ENCODE peak calls at places on chromosomes 6 and 20, in six cellular contexts. T is A549; V is heart left ventricle; H is CD8-positive, alpha-beta T cell; B is RWPE1; A is CD4-positive, alpha-beta T cell. M is an unnamed sample.

GRCh38 chr6:119347466-119348307 is 1.9 kb downstream of the MAN1A1 start:
- DNase-seq in B (no peak), V (peak; percentile 52), A (peak; percentile 4), T (no peak), H (no peak), M (no peak)

GRCh38 chr6:100892693-100893092 is 11.6 kb upstream of the ASCC3 start:
- DNase-seq in V (no peak), T (no peak), B (no peak), H (no peak), A (no peak), M (no peak)

GRCh38 chr6:156658596-156659316 is 118.4 kb upstream of the ARID1B start:
- DNase-seq in V (no peak), A (no peak), B (no peak), H (no peak), T (no peak), M (no peak)

GRCh38 chr6:160238234-160238633 is 20.4 kb downstream of the SLC22A2 start:
- DNase-seq in T (no peak), H (no peak), A (no peak), B (no peak), V (no peak), M (peak; percentile 34)

GRCh38 chr6:16432075-16433032 is 194.0 kb downstream of the GMPR start:
- DNase-seq in V (peak; percentile 34), B (no peak), H (no peak), A (no peak), T (no peak), M (no peak)

GRCh38 chr6:48869595-48869994 is 593.5 kb downstream of the MMUT start:
- DNase-seq in A (no peak), B (no peak), T (no peak), H (no peak), V (no peak), M (no peak)

GRCh38 chr6:36178544-36178943 is 18.0 kb upstream of the BRPF3 start:
- DNase-seq in A (no peak), V (no peak), H (no peak), T (no peak), B (no peak), M (no peak)

GRCh38 chr6:4545929-4546328 is 230.3 kb upstream of the CDYL start:
- DNase-seq in V (no peak), H (no peak), B (no peak), A (no peak), T (no peak), M (no peak)

GRCh38 chr6:42831237-42831636 is 48.2 kb upstream of the RPL7L1 start:
- DNase-seq in B (no peak), H (no peak), A (no peak), V (no peak), T (no peak), M (no peak)

GRCh38 chr6:87183687-87184086 is 28.3 kb downstream of the ZNF292 start:
- DNase-seq in V (no peak), T (no peak), B (no peak), A (no peak), H (no peak), M (no peak)

GRCh38 chr6:28862077-28862476 is 61.7 kb downstream of the TRIM27 start:
- DNase-seq in H (no peak), A (no peak), V (no peak), T (no peak), B (no peak), M (no peak)

GRCh38 chr6:96074006-96074405 is 58.2 kb downstream of the FUT9 start:
- DNase-seq in V (no peak), T (no peak), H (no peak), A (no peak), B (no peak), M (no peak)

GRCh38 chr6:113939825-113940224 is 31.1 kb downstream of the HDAC2 start:
- DNase-seq in A (no peak), B (no peak), T (no peak), H (no peak), V (no peak), M (no peak)

GRCh38 chr6:81996414-81996813 is 243.9 kb upstream of the TENT5A start:
- DNase-seq in V (no peak), A (no peak), H (no peak), B (peak; percentile 39), T (no peak), M (no peak)

GRCh38 chr6:36684447-36684812 is 5.9 kb downstream of the CDKN1A start:
- DNase-seq in B (no peak), A (no peak), H (no peak), T (no peak), V (no peak), M (no peak)

GRCh38 chr20:57677323-57677982 is 32.4 kb downstream of the PMEPA1 start:
- DNase-seq in V (no peak), A (no peak), H (no peak), B (no peak), T (no peak), M (no peak)

GRCh38 chr20:51121901-51122412 is 99.0 kb upstream of the KCNG1 start:
- DNase-seq in V (no peak), B (peak; percentile 71), H (no peak), T (peak; percentile 49), A (no peak), M (no peak)

GRCh38 chr6:99145738-99146137 is 198.0 kb upstream of the FBXL4 start:
- DNase-seq in V (no peak), A (no peak), H (no peak), B (no peak), T (no peak), M (no peak)

GRCh38 chr6:125004198-125004597 is 42.0 kb downstream of the RNF217 start:
- DNase-seq in T (no peak), B (no peak), V (peak; percentile 38), A (no peak), H (no peak), M (no peak)

GRCh38 chr20:33689973-33690372 is 3.8 kb upstream of the E2F1 start:
- DNase-seq in H (peak; percentile 55), A (peak; percentile 62), T (no peak), B (no peak), V (no peak), M (no peak)

GRCh38 chr6:7150381-7151064 is 42.8 kb downstream of the RREB1 start:
- DNase-seq in T (no peak), H (no peak), V (no peak), A (no peak), B (no peak), M (no peak)

GRCh38 chr6:148747493-148748160 is 797 bp downstream of the UST start:
- DNase-seq in H (peak; percentile 54), A (peak; percentile 37), V (peak; percentile 36), B (peak; percentile 44), T (peak; percentile 13), M (no peak)

GRCh38 chr20:4509825-4510522 is 211.7 kb upstream of the PRND start:
- DNase-seq in V (no peak), B (no peak), A (no peak), H (no peak), T (no peak), M (no peak)

GRCh38 chr6:98669371-98669770 is 165.0 kb upstream of the POU3F2 start:
- DNase-seq in B (no peak), T (no peak), H (no peak), V (no peak), A (no peak), M (no peak)

GRCh38 chr6:144449911-144450690 is 165.0 kb downstream of the UTRN start:
- DNase-seq in T (no peak), A (no peak), B (no peak), V (peak; percentile 25), H (no peak), M (no peak)

GRCh38 chr20:61942526-61942925 is 123.2 kb downstream of the TAF4 start:
- DNase-seq in H (no peak), B (no peak), T (no peak), V (no peak), A (no peak), M (no peak)

GRCh38 chr6:8481727-8482126 is 46.4 kb upstream of the SLC35B3 start:
- DNase-seq in H (no peak), T (no peak), A (no peak), V (no peak), B (peak; percentile 21), M (no peak)

GRCh38 chr6:116309001-116309400 is 29.3 kb upstream of the TSPYL1 start:
- DNase-seq in V (no peak), B (no peak), A (no peak), H (no peak), T (no peak), M (no peak)
- H3K27ac ChIP-seq in V (no peak overlapping the region), B (no peak overlapping the region), A (no peak overlapping the region), H (no peak overlapping the region), T (no peak overlapping the region), M (no peak overlapping the region)

DNA sequence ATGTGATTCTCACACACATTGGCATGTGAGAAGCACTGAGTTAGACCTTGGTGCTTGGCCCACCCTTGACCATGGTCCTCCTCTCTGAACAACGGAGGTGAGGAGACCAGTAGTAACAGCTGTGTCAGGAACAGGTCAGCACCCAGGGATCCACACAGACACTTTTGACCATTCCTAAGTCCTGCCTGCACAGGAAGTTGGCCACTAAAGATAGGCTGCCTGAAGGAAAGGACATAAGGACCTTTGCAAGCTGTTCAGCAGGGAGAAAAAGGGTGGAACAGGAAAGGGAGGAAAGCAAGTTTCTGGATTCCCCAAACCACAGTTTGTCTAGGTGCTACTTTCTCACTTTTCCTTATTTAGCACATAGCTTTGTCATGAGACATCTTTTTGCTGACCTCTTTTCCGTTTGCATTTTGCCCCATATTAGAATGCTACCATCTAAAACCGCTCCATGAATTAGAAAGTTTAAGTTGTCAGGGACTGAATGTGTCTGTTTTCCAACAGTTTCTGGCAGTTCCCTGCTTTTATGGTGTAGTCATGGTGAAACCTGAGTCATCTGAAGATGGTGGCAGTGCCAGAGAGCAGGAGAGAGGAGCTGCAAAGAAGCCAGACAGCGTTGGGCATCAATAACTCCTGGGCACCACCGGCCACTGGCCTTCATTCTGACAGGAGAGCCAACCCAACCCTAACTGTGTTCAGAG is 1.1 kb upstream of the CD109 start:
- DNase-seq in V (no peak), H (no peak), T (no peak), B (peak; percentile 42), A (no peak), M (no peak)
- H3K27ac ChIP-seq in V (no peak overlapping the region), H (no peak overlapping the region), T (peak overlapping the region; percentile 95), B (peak overlapping the region; percentile 100), A (no peak overlapping the region), M (peak overlapping the region; percentile 93)

DNA sequence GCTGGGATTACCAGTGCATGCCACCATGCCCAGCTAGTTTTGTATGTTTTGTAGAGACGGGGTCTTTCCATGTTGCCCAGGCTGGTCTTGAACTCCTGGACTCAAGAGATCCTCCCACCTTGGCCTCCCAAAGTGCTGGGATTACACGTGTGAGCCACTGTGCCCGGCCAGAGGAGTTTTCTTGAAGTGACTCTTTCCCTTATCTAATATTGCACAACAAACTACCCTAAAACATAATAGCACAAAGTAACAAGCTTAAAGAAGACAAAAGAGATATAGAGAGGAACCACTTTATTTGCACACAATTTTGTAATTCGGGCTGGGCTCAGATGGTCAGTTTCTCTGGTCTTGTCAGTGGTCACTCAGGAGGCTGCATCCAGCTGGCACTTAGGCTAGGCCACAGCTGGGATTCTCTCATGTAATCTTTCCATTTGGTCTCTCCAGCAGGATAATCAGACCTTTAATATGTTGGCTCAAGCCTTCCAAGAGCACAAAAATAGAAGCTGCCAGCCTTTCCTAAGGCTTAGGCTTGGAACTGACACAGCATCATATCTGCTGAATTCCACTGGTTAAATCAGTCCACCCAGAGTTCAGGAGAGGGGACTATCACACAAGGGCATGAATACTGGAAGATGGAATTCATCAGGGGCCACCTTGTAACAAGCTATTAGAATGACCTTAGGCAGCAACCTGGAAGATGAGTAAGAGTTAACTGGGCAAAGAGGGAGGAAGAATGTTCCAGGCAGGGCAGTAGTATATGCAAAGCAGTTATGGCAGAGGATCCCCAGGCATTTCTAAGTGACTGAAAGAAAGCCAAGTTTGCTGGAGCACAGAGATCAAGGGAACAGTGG is 56.7 kb upstream of the PNRC1 start:
- DNase-seq in V (no peak), T (no peak), A (no peak), B (peak; percentile 17), H (no peak), M (no peak)
- H3K27ac ChIP-seq in V (peak overlapping the region; percentile 83), T (peak overlapping the region; percentile 64), A (no peak overlapping the region), B (peak overlapping the region; percentile 43), H (no peak overlapping the region), M (no peak overlapping the region)

GRCh38 chr20:43975096-43975768 is 60.6 kb downstream of the TOX2 start:
- DNase-seq in T (peak; percentile 54), A (no peak), B (peak; percentile 97), V (no peak), H (no peak), M (peak; percentile 63)
- H3K27ac ChIP-seq in T (peak overlapping the region; percentile 84), A (no peak overlapping the region), B (peak overlapping the region; percentile 66), V (no peak overlapping the region), H (no peak overlapping the region), M (peak overlapping the region; percentile 93)

M was measured in epithelial cell of prostate.